ENCODE peak calls at places on chromosomes 11 and 22, in four cellular contexts. C is activated CD8-positive, alpha-beta T cell treated with anti-CD3 and anti-CD28 coated beads for 36 hours; G is lower lobe of right lung; Q is Panc1. M is an unnamed sample.

GRCh38 chr11:61505640-61506155 is 2.9 kb upstream of the LRRC10B start:
- DNase-seq in C (no peak), G (no peak), Q (no peak), M (no peak)

GRCh38 chr11:2272946-2273280 is 2.5 kb upstream of the ASCL2 start:
- DNase-seq in Q (no peak), G (no peak), C (no peak), M (peak; percentile 13)

GRCh38 chr11:68994161-68994890 is 13.5 kb upstream of the MRGPRD start:
- DNase-seq in C (no peak), Q (no peak), G (no peak), M (no peak)

GRCh38 chr22:29154364-29155048 is 51.2 kb upstream of the EMID1 start:
- DNase-seq in Q (peak; percentile 5), C (peak; percentile 75), G (peak; percentile 86), M (peak; percentile 42)

GRCh38 chr22:30947821-30948454 is 20.6 kb downstream of the MORC2 start:
- DNase-seq in Q (no peak), C (no peak), G (no peak), M (no peak)

GRCh38 chr11:11847082-11847481 is 5.3 kb downstream of the USP47 start:
- DNase-seq in G (no peak), Q (no peak), C (no peak), M (no peak)

GRCh38 chr11:22189660-22190059 is 3.2 kb upstream of the ANO5 start:
- DNase-seq in C (no peak), Q (no peak), G (no peak), M (no peak)

GRCh38 chr11:77131560-77131959 is 3.5 kb downstream of the MYO7A start:
- DNase-seq in G (no peak), Q (no peak), C (no peak), M (no peak)

GRCh38 chr11:75344761-75345454 is 6.6 kb downstream of the ARRB1 start:
- DNase-seq in G (no peak), C (no peak), Q (no peak), M (no peak)

GRCh38 chr22:27273386-27273785 is 528.2 kb downstream of the MN1 start:
- DNase-seq in G (no peak), Q (no peak), C (no peak), M (no peak)

GRCh38 chr11:1772270-1773130 is 8.8 kb upstream of the CTSD start:
- DNase-seq in C (peak; percentile 77), G (peak; percentile 83), Q (peak; percentile 87), M (no peak)

GRCh38 chr11:7577883-7578242 is 64.1 kb downstream of the PPFIBP2 start:
- DNase-seq in Q (no peak), C (peak; percentile 8), G (no peak), M (no peak)

GRCh38 chr11:76752321-76753175 is 30.6 kb upstream of the TSKU start:
- DNase-seq in G (peak; percentile 77), Q (no peak), C (no peak), M (no peak)

GRCh38 chr22:35839811-35840739 is 122.4 kb downstream of the APOL5 start:
- DNase-seq in Q (peak; percentile 84), C (peak; percentile 23), G (peak; percentile 84), M (peak; percentile 60)

GRCh38 chr11:67277231-67277961 is 11.1 kb downstream of the GRK2 start:
- DNase-seq in G (peak; percentile 97), Q (no peak), C (peak; percentile 96), M (peak; percentile 71)

GRCh38 chr11:62708423-62709261 is 1.2 kb downstream of the GNG3 start:
- DNase-seq in Q (no peak), C (peak; percentile 76), G (no peak), M (no peak)

GRCh38 chr11:44689265-44689664 is 37.5 kb upstream of the TSPAN18 start:
- DNase-seq in G (no peak), C (no peak), Q (no peak), M (no peak)

GRCh38 chr11:45900916-45901617 is 6.0 kb downstream of the FREY1 start:
- DNase-seq in C (no peak), Q (no peak), G (no peak), M (no peak)

GRCh38 chr11:65496304-65497140 is 2.3 kb upstream of the MALAT1 start:
- DNase-seq in Q (no peak), G (no peak), C (no peak), M (peak; percentile 19)

GRCh38 chr11:46493786-46494185 is 100.0 kb downstream of the AMBRA1 start:
- DNase-seq in G (no peak), C (no peak), Q (no peak), M (no peak)

GRCh38 chr22:45208993-45209838 is 31.5 kb downstream of the KIAA0930 start:
- DNase-seq in G (no peak), C (peak; percentile 46), Q (no peak), M (no peak)

GRCh38 chr11:2202900-2203439 is 31.4 kb upstream of the TH start:
- DNase-seq in G (no peak), Q (no peak), C (no peak), M (no peak)

GRCh38 chr22:38352436-38352835 is 35.2 kb upstream of the CSNK1E start:
- DNase-seq in C (no peak), Q (no peak), G (no peak), M (no peak)

GRCh38 chr22:30821863-30822215 is 127.2 kb downstream of the OSBP2 start:
- DNase-seq in Q (no peak), G (no peak), C (no peak), M (no peak)

GRCh38 chr11:43268161-43268560 is 43.6 kb upstream of the API5 start:
- DNase-seq in G (no peak), C (no peak), Q (no peak), M (no peak)

GRCh38 chr11:1060885-1061616 is 13.6 kb upstream of the MUC2 start:
- DNase-seq in Q (peak; percentile 27), G (no peak), C (no peak), M (no peak)

GRCh38 chr11:83545911-83546310 is 259.7 kb upstream of the CCDC90B start:
- DNase-seq in Q (no peak), C (no peak), G (no peak), M (no peak)

GRCh38 chr11:67314218-67314617 is 10.9 kb downstream of the SSH3 start:
- DNase-seq in C (no peak), G (no peak), Q (no peak), M (no peak)

GRCh38 chr22:28440517-28441366 is 238.9 kb downstream of the TTC28 start:
- DNase-seq in Q (no peak), C (no peak), G (no peak), M (no peak)

GRCh38 chr11:63608353-63609345 is 5.6 kb downstream of the PLAAT3 start:
- DNase-seq in G (no peak), C (peak; percentile 15), Q (no peak), M (no peak)

GRCh38 chr22:33758125-33758483 is 162.2 kb downstream of the LARGE1 start:
- DNase-seq in G (no peak), C (no peak), Q (no peak), M (no peak)

GRCh38 chr11:3856856-3857553 is 1.5 kb downstream of the STIM1 start:
- DNase-seq in G (no peak), C (no peak), Q (no peak), M (no peak)

GRCh38 chr11:971731-972365 is 46.2 kb downstream of the AP2A2 start:
- DNase-seq in C (no peak), Q (no peak), G (no peak), M (no peak)

GRCh38 chr11:63673579-63673978 is 2.4 kb upstream of the ATL3 start:
- DNase-seq in G (no peak), C (no peak), Q (no peak), M (no peak)

GRCh38 chr11:35711924-35712323 is 49.3 kb downstream of the TRIM44 start:
- DNase-seq in C (no peak), Q (no peak), G (no peak), M (no peak)

GRCh38 chr11:35712533-35712932 is 50.0 kb downstream of the TRIM44 start:
- DNase-seq in C (no peak), G (no peak), Q (no peak), M (no peak)

GRCh38 chr11:35709386-35709785 is 46.8 kb downstream of the TRIM44 start:
- DNase-seq in Q (no peak), C (no peak), G (no peak), M (no peak)

GRCh38 chr11:35714882-35715612 is 52.5 kb downstream of the TRIM44 start:
- DNase-seq in Q (no peak), G (no peak), C (peak; percentile 39), M (no peak)

DNA sequence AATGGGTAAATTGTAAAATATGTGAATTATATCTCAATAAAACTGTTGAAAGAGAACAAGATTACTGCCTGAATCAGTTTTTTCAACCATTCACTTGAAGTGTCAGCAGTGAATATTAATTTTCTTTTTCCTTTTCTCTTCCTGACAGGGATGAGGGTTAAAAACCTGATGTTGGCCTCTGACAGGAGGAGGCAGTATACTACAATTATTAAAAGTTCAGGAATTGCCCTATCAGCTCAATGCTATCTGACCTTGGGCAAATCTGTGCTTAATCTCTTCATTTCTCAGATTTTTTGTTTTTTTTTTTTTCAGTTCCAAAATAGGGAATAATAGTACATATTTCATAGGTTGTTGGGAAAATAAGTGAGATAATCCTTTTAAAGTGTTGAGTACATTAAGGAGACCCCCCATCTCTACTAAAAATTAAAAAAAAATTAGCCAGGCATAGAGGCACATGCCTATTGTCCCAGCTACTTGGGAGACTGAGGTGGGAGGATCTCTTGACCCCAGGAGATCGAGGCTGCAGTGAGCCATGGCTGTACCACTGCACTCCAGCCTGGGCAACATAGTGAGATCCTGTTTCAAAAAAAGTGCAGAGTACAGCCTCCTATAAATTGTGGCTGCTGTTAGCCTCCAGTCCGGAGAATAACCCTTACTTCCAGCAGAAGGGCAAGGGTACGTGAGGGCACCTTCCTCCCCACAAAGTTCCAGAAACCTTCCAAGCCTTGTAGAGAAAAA is 48.8 kb downstream of the TRIM44 start:
- DNase-seq in Q (no peak), C (no peak), G (no peak), M (no peak)
- TF ChIP-seq CTCF in Q (peak; percentile 20), C (no peak), G (no peak), M (no peak)

GRCh38 chr11:96012086-96012824 is 88.3 kb upstream of the MTMR2 start:
- DNase-seq in Q (peak; percentile 39), G (peak; percentile 49), C (peak; percentile 61), M (no peak)
- TF ChIP-seq CTCF in Q (peak; percentile 84), G (peak; percentile 53), C (peak; percentile 55), M (no peak)

DNA sequence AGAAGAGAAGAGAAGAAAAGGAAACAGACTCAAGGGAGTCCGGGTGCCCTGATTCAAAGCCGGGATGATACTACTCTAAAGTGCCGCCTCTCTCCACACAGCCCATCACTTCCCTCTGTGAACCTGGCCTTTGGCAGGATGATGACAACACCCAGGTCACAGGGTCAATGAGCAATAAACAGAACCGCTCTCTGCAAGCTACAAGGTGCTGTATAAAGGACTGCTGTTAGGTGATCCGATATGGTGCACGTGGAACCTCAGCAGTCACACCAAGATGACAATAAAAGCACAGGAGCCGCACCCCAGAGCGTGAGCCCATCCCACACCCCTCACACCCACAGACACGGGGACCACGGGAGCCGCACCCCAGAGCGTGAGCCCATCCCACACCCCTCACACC is 10.7 kb downstream of the TTLL1 start:
- DNase-seq in Q (no peak), G (no peak), C (no peak), M (no peak)
- TF ChIP-seq CTCF in Q (no peak), G (no peak), C (no peak), M (no peak)

GRCh38 chr11:34134765-34135164 is 29.3 kb downstream of the NAT10 start:
- DNase-seq in G (no peak), C (no peak), Q (no peak), M (no peak)
- TF ChIP-seq CTCF in G (no peak), C (no peak), Q (no peak), M (no peak)

M was measured in omental fat pad.